ENCODE peak calls at places on chromosomes 2 and 18, in eight cellular contexts. F is right lobe of liver, X is stomach, J is spleen, C is H1, K is Peyer's patch, O is A549, M is endothelial cell of umbilical vein. R is an unnamed sample.

GRCh38 chr18:13416208-13416607 is 197.6 kb downstream of the LDLRAD4 start:
- DNase-seq in F (no peak), X (no peak), J (no peak), C (no peak), K (no peak), O (no peak), M (peak; percentile 70), R (no peak)

GRCh38 chr18:24810561-24810960 is 350.1 kb downstream of the HRH4 start:
- DNase-seq in F (no peak), X (no peak), J (no peak), C (no peak), K (no peak), O (no peak), M (no peak), R (no peak)

GRCh38 chr2:22800422-22800821 is 584.6 kb upstream of the KLHL29 start:
- DNase-seq in F (no peak), X (no peak), J (no peak), C (peak; percentile 53), K (no peak), O (no peak), M (no peak), R (no peak)

GRCh38 chr2:7009207-7009911 is 92.1 kb downstream of the RNF144A start:
- DNase-seq in F (no peak), X (no peak), J (peak; percentile 52), C (no peak), K (no peak), O (no peak), M (no peak), R (no peak)

GRCh38 chr2:130768191-130768855 is 13.0 kb downstream of the AMER3 start:
- DNase-seq in F (no peak), X (no peak), J (peak; percentile 73), C (no peak), K (no peak), O (no peak), M (no peak), R (no peak)

GRCh38 chr2:72999729-73000725 is 71.5 kb downstream of the SFXN5 start:
- DNase-seq in F (no peak), X (no peak), J (peak; percentile 37), C (peak; percentile 38), K (no peak), O (no peak), M (peak; percentile 27), R (peak; percentile 1)

GRCh38 chr2:176092270-176093144 is at the start of gene HOXD13:
- DNase-seq in F (no peak), X (peak; percentile 17), J (no peak), C (peak; percentile 87), K (no peak), O (no peak), M (no peak), R (no peak)

GRCh38 chr2:236862526-236862925 is 223.2 kb upstream of the COPS8 start:
- DNase-seq in F (no peak), X (no peak), J (no peak), C (peak; percentile 19), K (no peak), O (no peak), M (no peak), R (no peak)

GRCh38 chr2:36706021-36706328 is 9.5 kb downstream of the VIT start:
- DNase-seq in F (no peak), X (no peak), J (no peak), C (no peak), K (no peak), O (no peak), M (no peak), R (no peak)

GRCh38 chr2:151691621-151692020 is 42.7 kb downstream of the NEB start:
- DNase-seq in F (no peak), X (no peak), J (no peak), C (no peak), K (no peak), O (no peak), M (no peak), R (no peak)

GRCh38 chr2:38605298-38605830 is 2.6 kb upstream of the HNRNPLL start:
- DNase-seq in F (no peak), X (no peak), J (no peak), C (no peak), K (no peak), O (no peak), M (no peak), R (no peak)

GRCh38 chr2:62474173-62474572 is 31.8 kb downstream of the TMEM17 start:
- DNase-seq in F (no peak), X (no peak), J (no peak), C (no peak), K (no peak), O (no peak), M (peak; percentile 16), R (no peak)

GRCh38 chr2:54668711-54669110 is 54.8 kb upstream of the EML6 start:
- DNase-seq in F (no peak), X (no peak), J (no peak), C (no peak), K (no peak), O (no peak), M (no peak), R (no peak)

GRCh38 chr2:151063271-151063670 is 198.4 kb downstream of the RBM43 start:
- DNase-seq in F (no peak), X (no peak), J (no peak), C (no peak), K (no peak), O (no peak), M (peak; percentile 62), R (no peak)

GRCh38 chr18:48621815-48622555 is 83.2 kb downstream of the CTIF start:
- DNase-seq in F (no peak), X (no peak), J (peak; percentile 59), C (no peak), K (no peak), O (no peak), M (no peak), R (no peak)

GRCh38 chr2:176392744-176393414 is 123.6 kb downstream of the MTX2 start:
- DNase-seq in F (no peak), X (no peak), J (no peak), C (no peak), K (no peak), O (no peak), M (no peak), R (no peak)

GRCh38 chr2:95234806-95235205 is 27.5 kb downstream of the ZNF892 start:
- DNase-seq in F (no peak), X (no peak), J (no peak), C (no peak), K (no peak), O (no peak), M (no peak), R (no peak)

GRCh38 chr2:202237787-202238233 is 587 bp downstream of the SUMO1 start:
- DNase-seq in F (peak; percentile 58), X (no peak), J (no peak), C (no peak), K (peak; percentile 19), O (peak; percentile 36), M (peak; percentile 70), R (no peak)

GRCh38 chr2:177724398-177725287 is 332.1 kb downstream of the AGPS start:
- DNase-seq in F (no peak), X (peak; percentile 54), J (no peak), C (peak; percentile 78), K (no peak), O (peak; percentile 44), M (peak; percentile 89), R (no peak)

GRCh38 chr2:239644016-239644415 is 243.2 kb upstream of the HDAC4 start:
- DNase-seq in F (no peak), X (no peak), J (no peak), C (no peak), K (no peak), O (peak; percentile 38), M (no peak), R (no peak)

GRCh38 chr2:207143474-207144190 is 22.1 kb downstream of the KLF7 start:
- DNase-seq in F (peak; percentile 65), X (peak; percentile 39), J (peak; percentile 85), C (peak; percentile 49), K (peak; percentile 79), O (no peak), M (peak; percentile 91), R (peak; percentile 33)

GRCh38 chr2:127859712-127860085 is 1.7 kb upstream of the POLR2D start:
- DNase-seq in F (peak; percentile 58), X (peak; percentile 88), J (peak; percentile 93), C (peak; percentile 85), K (peak; percentile 89), O (no peak), M (no peak), R (peak; percentile 68)

DNA sequence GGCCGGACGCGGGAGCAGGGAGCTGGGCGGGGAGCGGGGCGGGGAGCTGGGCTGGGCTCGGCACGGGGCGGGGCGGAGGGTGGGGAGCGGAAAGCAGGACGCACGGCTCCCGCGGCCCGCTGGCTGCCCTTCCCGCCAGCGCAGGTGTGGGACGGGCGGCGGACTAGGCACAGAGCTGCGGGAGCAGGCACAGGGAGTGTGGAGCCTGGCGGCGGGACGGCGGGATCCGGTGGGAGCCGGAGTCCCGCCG is at the start of gene IMPA2:
- DNase-seq in F (no peak), X (no peak), J (no peak), C (no peak), K (no peak), O (no peak), M (no peak), R (no peak)
- TF ChIP-seq POLR2A in F (peak; percentile 92), X (no peak), J (no peak), C (peak; percentile 84), K (peak; percentile 88), O (peak; percentile 89), M (no peak), R (peak; percentile 55)

GRCh38 chr2:85668857-85669142 is 801 bp upstream of the SFTPB start:
- DNase-seq in F (no peak), X (no peak), J (no peak), C (no peak), K (no peak), O (no peak), M (no peak), R (no peak)
- H3K4me1 ChIP-seq in F (no peaks in the 10 kb centered on the region), X (no peaks in the 10 kb centered on the region), J (no peaks in the 10 kb centered on the region), C (peaks cover 2% of the 10 kb centered on the region), K (no peaks in the 10 kb centered on the region), O (no peaks in the 10 kb centered on the region), M (no peaks in the 10 kb centered on the region), R (no peaks in the 10 kb centered on the region)

GRCh38 chr2:232633413-232634318 is at the start of gene EFHD1:
- DNase-seq in F (peak; percentile 87), X (peak; percentile 75), J (peak; percentile 88), C (peak; percentile 88), K (peak; percentile 25), O (peak; percentile 73), M (peak; percentile 65), R (peak; percentile 89)
- TF ChIP-seq POLR2A in F (peak; percentile 65), X (no peak), J (no peak), C (no peak), K (no peak), O (peak; percentile 20), M (no peak), R (peak; percentile 43)

GRCh38 chr2:18133310-18133709 is 254.8 kb downstream of the KCNS3 start:
- DNase-seq in F (no peak), X (no peak), J (no peak), C (no peak), K (no peak), O (no peak), M (no peak), R (no peak)

GRCh38 chr2:18132697-18133096 is 254.2 kb downstream of the KCNS3 start:
- DNase-seq in F (no peak), X (no peak), J (no peak), C (no peak), K (no peak), O (no peak), M (no peak), R (no peak)

DNA sequence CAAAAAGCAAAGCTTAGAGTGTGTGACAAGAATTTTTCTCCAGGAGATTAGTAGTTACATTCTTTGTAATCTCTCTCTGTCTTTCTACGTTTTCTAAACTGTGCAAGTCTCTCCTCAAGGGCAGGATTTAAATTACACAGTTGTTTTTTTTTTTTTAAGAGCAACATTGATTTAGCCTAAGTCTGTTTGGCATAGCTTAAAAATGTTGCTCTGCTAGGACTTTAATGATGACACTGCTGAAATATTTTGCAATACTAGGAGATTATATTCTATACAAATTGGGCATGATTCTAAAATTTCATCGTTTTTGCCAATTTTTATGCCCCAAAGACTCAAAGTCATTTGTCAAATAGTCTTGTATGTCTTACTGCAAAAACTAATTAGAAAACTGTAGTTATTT is 258.6 kb downstream of the KCNS3 start:
- DNase-seq in F (no peak), X (no peak), J (no peak), C (no peak), K (no peak), O (no peak), M (no peak), R (no peak)
- H3K4me1 ChIP-seq in F (no peaks in the 10 kb centered on the region), X (no peaks in the 10 kb centered on the region), J (no peaks in the 10 kb centered on the region), C (no peaks in the 10 kb centered on the region), K (no peaks in the 10 kb centered on the region), O (no peaks in the 10 kb centered on the region), M (no peaks in the 10 kb centered on the region), R (no peaks in the 10 kb centered on the region)